ENCODE peak calls at places on chromosomes 1 and 21, in ten cellular contexts. B, U, V, P, Q, R, G, S, T and N are unnamed samples.

GRCh38 chr1:62070384-62071011 is 124.2 kb upstream of the L1TD1 start:
- DNase-seq in U (peak; percentile 14), R (no peak), G (no peak), Q (peak; percentile 15), B (no peak), T (no peak), S (peak; percentile 32), P (no peak), V (peak; percentile 44), N (no peak)

GRCh38 chr1:230330157-230330556 is 96.0 kb downstream of the PGBD5 start:
- DNase-seq in V (no peak), G (no peak), U (no peak), B (no peak), P (no peak), R (no peak), T (no peak), S (no peak), Q (no peak), N (no peak)

GRCh38 chr1:116808476-116809180 is 54.4 kb downstream of the CD2 start:
- DNase-seq in V (no peak), Q (no peak), R (no peak), P (no peak), G (no peak), B (no peak), T (no peak), U (no peak), S (no peak), N (peak; percentile 36)

GRCh38 chr1:118333601-118334241 is 148.7 kb upstream of the SPAG17 start:
- DNase-seq in T (no peak), U (peak; percentile 52), G (no peak), Q (no peak), R (no peak), V (peak; percentile 28), P (no peak), S (no peak), B (no peak), N (no peak)

GRCh38 chr21:28454978-28455600 is 537.6 kb downstream of the LTN1 start:
- DNase-seq in B (no peak), Q (peak; percentile 54), S (peak; percentile 50), R (no peak), T (no peak), U (peak; percentile 65), V (peak; percentile 71), G (no peak), P (no peak), N (no peak)

GRCh38 chr1:222106369-222106768 is 364.5 kb upstream of the DUSP10 start:
- DNase-seq in U (no peak), R (no peak), B (no peak), V (no peak), P (no peak), S (no peak), Q (no peak), G (no peak), T (no peak), N (no peak)

GRCh38 chr1:214155987-214156567 is 124.9 kb upstream of the SMYD2 start:
- DNase-seq in S (no peak), V (no peak), R (no peak), P (no peak), U (no peak), Q (no peak), G (no peak), B (no peak), T (no peak), N (no peak)

GRCh38 chr21:41887682-41888081 is 8.5 kb upstream of the PRDM15 start:
- DNase-seq in R (no peak), G (no peak), S (no peak), T (no peak), Q (no peak), U (no peak), P (no peak), B (no peak), V (no peak), N (no peak)

GRCh38 chr1:14108356-14109275 is 408.6 kb downstream of the PRDM2 start:
- DNase-seq in V (no peak), T (no peak), G (no peak), B (no peak), R (peak; percentile 26), P (no peak), Q (no peak), S (no peak), U (no peak), N (no peak)

GRCh38 chr1:204924013-204924759 is 53.5 kb downstream of the NFASC start:
- DNase-seq in S (peak; percentile 34), U (peak; percentile 74), P (no peak), G (no peak), R (no peak), Q (peak; percentile 75), T (no peak), B (no peak), V (no peak), N (no peak)

GRCh38 chr1:24216254-24216653 is 29.2 kb upstream of the IFNLR1 start:
- DNase-seq in P (no peak), V (no peak), T (no peak), Q (peak; percentile 14), B (no peak), G (peak; percentile 40), U (no peak), R (peak; percentile 31), S (no peak), N (no peak)

GRCh38 chr1:162560303-162561036 is 1.1 kb upstream of the UAP1 start:
- DNase-seq in B (no peak), S (no peak), U (no peak), V (no peak), Q (no peak), P (no peak), R (no peak), G (no peak), T (no peak), N (no peak)

GRCh38 chr1:36924282-36924791 is 110.0 kb downstream of the GRIK3 start:
- DNase-seq in V (peak; percentile 0), Q (peak; percentile 56), U (peak; percentile 11), S (peak; percentile 42), R (peak; percentile 30), T (no peak), G (no peak), P (no peak), B (peak; percentile 20), N (no peak)

GRCh38 chr1:98044071-98044697 is 123.3 kb upstream of the DPYD start:
- DNase-seq in V (no peak), R (no peak), Q (no peak), P (no peak), U (no peak), T (no peak), B (no peak), G (no peak), S (no peak), N (no peak)

GRCh38 chr1:43935711-43936427 is 2.3 kb downstream of the ARTN start:
- DNase-seq in V (no peak), P (peak; percentile 20), R (no peak), S (no peak), Q (no peak), U (no peak), T (no peak), G (no peak), B (no peak), N (no peak)

GRCh38 chr1:19661721-19662228 is 2.9 kb upstream of the HTR6 start:
- DNase-seq in P (no peak), S (peak; percentile 63), G (no peak), Q (peak; percentile 39), V (peak; percentile 66), R (no peak), T (no peak), B (peak; percentile 34), U (peak; percentile 51), N (no peak)

GRCh38 chr1:150236614-150236934 is 662 bp upstream of the ANP32E start:
- DNase-seq in B (no peak), S (no peak), V (no peak), U (no peak), Q (no peak), T (no peak), P (no peak), R (no peak), G (no peak), N (no peak)

GRCh38 chr1:181135815-181136737 is 47.6 kb downstream of the IER5 start:
- DNase-seq in T (no peak), S (peak; percentile 94), B (peak; percentile 64), Q (peak; percentile 86), V (peak; percentile 89), R (peak; percentile 31), G (no peak), U (peak; percentile 96), P (no peak), N (no peak)

GRCh38 chr1:62995173-62995572 is 211.2 kb downstream of the ATG4C start:
- DNase-seq in S (no peak), U (no peak), P (no peak), R (no peak), G (no peak), Q (no peak), V (no peak), T (no peak), B (no peak), N (no peak)

GRCh38 chr1:90370696-90371095 is 346.4 kb downstream of the BARHL2 start:
- DNase-seq in Q (no peak), R (no peak), G (no peak), V (peak; percentile 80), U (peak; percentile 17), B (no peak), P (no peak), S (no peak), T (no peak), N (no peak)

GRCh38 chr1:219999821-220000220 is 46.5 kb downstream of the EPRS1 start:
- DNase-seq in G (no peak), U (no peak), V (no peak), T (no peak), B (no peak), P (no peak), R (no peak), S (no peak), Q (no peak), N (no peak)

GRCh38 chr1:196690582-196690981 is 38.7 kb downstream of the CFH start:
- DNase-seq in T (no peak), U (no peak), Q (no peak), G (no peak), S (no peak), R (peak; percentile 5), P (no peak), V (no peak), B (no peak), N (no peak)

GRCh38 chr1:234827181-234827580 is 217.2 kb upstream of the IRF2BP2 start:
- DNase-seq in T (no peak), U (no peak), R (no peak), B (no peak), Q (no peak), P (no peak), S (no peak), V (no peak), G (no peak), N (no peak)

GRCh38 chr1:171566467-171566866 is 55.6 kb upstream of the MYOCOS start:
- DNase-seq in T (no peak), Q (peak; percentile 19), R (no peak), G (no peak), P (no peak), U (no peak), V (no peak), S (peak; percentile 13), B (no peak), N (no peak)

GRCh38 chr21:45302082-45303061 is 14.7 kb upstream of the POFUT2 start:
- DNase-seq in U (no peak), P (no peak), Q (no peak), B (no peak), T (no peak), V (peak; percentile 91), G (peak; percentile 80), R (no peak), S (no peak), N (no peak)

GRCh38 chr21:41663805-41664788 is 102.8 kb downstream of the RIPK4 start:
- DNase-seq in Q (peak; percentile 7), T (peak; percentile 26), R (peak; percentile 59), S (peak; percentile 70), P (no peak), B (no peak), U (peak; percentile 51), G (no peak), V (peak; percentile 14), N (no peak)

GRCh38 chr1:55195523-55196233 is 19.5 kb downstream of the USP24 start:
- DNase-seq in T (no peak), R (no peak), S (no peak), U (peak; percentile 30), B (no peak), V (no peak), Q (no peak), P (no peak), G (no peak), N (no peak)

GRCh38 chr1:81549588-81550127 is 251.1 kb upstream of the ADGRL2 start:
- DNase-seq in B (peak; percentile 54), U (peak; percentile 47), Q (peak; percentile 57), P (no peak), T (peak; percentile 35), V (peak; percentile 40), G (no peak), R (peak; percentile 38), S (peak; percentile 50), N (no peak)